ENCODE peak calls at places on chromosomes 2 and 18, in four cellular contexts. J, K, I and U are unnamed samples.

GRCh38 chr2:187117483-187117882 is 268.5 kb upstream of the ZSWIM2 start:
- DNase-seq in J (no peak), K (no peak), I (no peak), U (peak)

GRCh38 chr2:205769494-205769848 is 87.2 kb downstream of the NRP2 start:
- DNase-seq in J (no peak), K (no peak), I (no peak), U (no peak)

GRCh38 chr18:47983946-47984345 is 53.5 kb upstream of the SMAD2 start:
- DNase-seq in J (no peak), K (no peak), I (no peak), U (no peak)

GRCh38 chr2:121197369-121198091 is 87.5 kb downstream of the TFCP2L1 start:
- DNase-seq in J (no peak), K (no peak), I (no peak), U (no peak)

GRCh38 chr2:104841694-104842093 is 12.2 kb upstream of the POU3F3 start:
- DNase-seq in J (no peak), K (no peak), I (no peak), U (no peak)

GRCh38 chr18:55509631-55510372 is 78.2 kb downstream of the TCF4 start:
- DNase-seq in J (no peak), K (peak), I (no peak), U (peak)

GRCh38 chr18:75139226-75139911 is 69.6 kb downstream of the PTGR3 start:
- DNase-seq in J (no peak), K (no peak), I (no peak), U (no peak)

GRCh38 chr2:134301099-134301970 is 47.5 kb downstream of the MGAT5 start:
- DNase-seq in J (no peak), K (no peak), I (no peak), U (no peak)

GRCh38 chr2:131556998-131557397 is 29.3 kb downstream of the CCDC74A start:
- DNase-seq in J (peak), K (no peak), I (no peak), U (no peak)

GRCh38 chr2:98412751-98413445 is 31.8 kb upstream of the INPP4A start:
- DNase-seq in J (peak), K (peak), I (peak), U (peak)

GRCh38 chr18:73756256-73757091 is 391.2 kb downstream of the FBXO15 start:
- DNase-seq in J (no peak), K (no peak), I (no peak), U (no peak)

GRCh38 chr2:217326238-217327022 is 466.6 kb upstream of the TNP1 start:
- DNase-seq in J (peak), K (no peak), I (no peak), U (no peak)

GRCh38 chr2:74206180-74206688 is 7.8 kb downstream of the MTHFD2 start:
- DNase-seq in J (no peak), K (peak), I (peak), U (no peak)

GRCh38 chr18:13136056-13136688 is 82.4 kb upstream of the LDLRAD4 start:
- DNase-seq in J (no peak), K (no peak), I (no peak), U (no peak)

GRCh38 chr18:23684515-23685197 is 4.6 kb upstream of the LAMA3 start:
- DNase-seq in J (peak), K (no peak), I (no peak), U (no peak)

GRCh38 chr2:41966431-41966893 is 81.4 kb upstream of the PKDCC start:
- DNase-seq in J (peak), K (no peak), I (no peak), U (no peak)

GRCh38 chr2:37623971-37624897 is 47.2 kb downstream of the CDC42EP3 start:
- DNase-seq in J (no peak), K (peak), I (no peak), U (no peak)

GRCh38 chr2:37871453-37872191 is 53.5 kb upstream of the RMDN2 start:
- DNase-seq in J (no peak), K (no peak), I (no peak), U (no peak)

GRCh38 chr2:118056165-118056534 is 32.1 kb upstream of the INSIG2 start:
- DNase-seq in J (no peak), K (peak), I (no peak), U (no peak)

GRCh38 chr2:230643576-230644291 is 68.9 kb upstream of the CAB39 start:
- DNase-seq in J (no peak), K (no peak), I (no peak), U (no peak)

GRCh38 chr2:240595381-240596079 is 9.0 kb downstream of the CAPN10 start:
- DNase-seq in J (peak), K (no peak), I (peak), U (peak)

GRCh38 chr2:43171789-43172188 is 54.6 kb downstream of the ZFP36L2 start:
- DNase-seq in J (peak), K (no peak), I (peak), U (no peak)

GRCh38 chr2:104412384-104412783 is 441.5 kb upstream of the POU3F3 start:
- DNase-seq in J (peak), K (no peak), I (peak), U (peak)

GRCh38 chr2:30437809-30438548 is 9.1 kb upstream of the LCLAT1 start:
- DNase-seq in J (no peak), K (no peak), I (no peak), U (no peak)

GRCh38 chr2:139790807-139791206 is 1010.6 kb upstream of the NXPH2 start:
- DNase-seq in J (no peak), K (no peak), I (no peak), U (peak)

GRCh38 chr2:54456526-54457325 is 599 bp downstream of the SPTBN1 start:
- DNase-seq in J (peak), K (no peak), I (peak), U (peak)

GRCh38 chr2:240856151-240856980 is 12.3 kb upstream of the AGXT start:
- DNase-seq in J (peak), K (no peak), I (peak), U (peak)

GRCh38 chr2:117108741-117109267 is 705.7 kb upstream of the DDX18 start:
- DNase-seq in J (no peak), K (no peak), I (no peak), U (no peak)

GRCh38 chr2:36507408-36507812 is 90.6 kb downstream of the FEZ2 start:
- DNase-seq in J (peak), K (no peak), I (peak), U (peak)

GRCh38 chr2:79721966-79722365 is 209.1 kb downstream of the CTNNA2 start:
- DNase-seq in J (no peak), K (no peak), I (no peak), U (no peak)

GRCh38 chr2:228827056-228827455 is 444.0 kb downstream of the PID1 start:
- DNase-seq in J (no peak), K (no peak), I (no peak), U (no peak)

GRCh38 chr2:29573147-29573546 is 348.2 kb downstream of the ALK start:
- DNase-seq in J (no peak), K (no peak), I (no peak), U (no peak)

GRCh38 chr2:196652869-196653268 is 13.4 kb downstream of the CCDC150 start:
- DNase-seq in J (no peak), K (no peak), I (no peak), U (peak)

GRCh38 chr2:216733046-216733445 is 37.7 kb upstream of the IGFBP5 start:
- DNase-seq in J (no peak), K (no peak), I (no peak), U (no peak)

GRCh38 chr2:203549406-203549805 is 14.3 kb upstream of the RAPH1 start:
- DNase-seq in J (no peak), K (no peak), I (no peak), U (no peak)

GRCh38 chr2:169694894-169695260 is 608 bp downstream of the PHOSPHO2 start:
- DNase-seq in J (no peak), K (no peak), I (no peak), U (no peak)

GRCh38 chr2:8767324-8767723 is 70.1 kb downstream of the KIDINS220 start:
- DNase-seq in J (peak), K (no peak), I (no peak), U (no peak)

GRCh38 chr2:200619275-200619674 is 33.5 kb downstream of the AOX1 start:
- DNase-seq in J (no peak), K (no peak), I (no peak), U (no peak)

GRCh38 chr2:21317131-21317530 is 193.4 kb downstream of the TDRD15 start:
- DNase-seq in J (peak), K (no peak), I (peak), U (peak)

GRCh38 chr2:62624855-62625254 is 80.7 kb upstream of the EHBP1 start:
- DNase-seq in J (no peak), K (no peak), I (no peak), U (no peak)

GRCh38 chr18:44182363-44182762 is 498.3 kb upstream of the SETBP1 start:
- DNase-seq in J (no peak), K (no peak), I (no peak), U (no peak)

GRCh38 chr18:44178476-44178875 is 502.2 kb upstream of the SETBP1 start:
- DNase-seq in J (no peak), K (no peak), I (no peak), U (no peak)

GRCh38 chr18:44179693-44180092 is 501.0 kb upstream of the SETBP1 start:
- DNase-seq in J (no peak), K (no peak), I (no peak), U (no peak)

GRCh38 chr18:44180683-44181082 is 500.0 kb upstream of the SETBP1 start:
- DNase-seq in J (no peak), K (no peak), I (no peak), U (no peak)

DNA sequence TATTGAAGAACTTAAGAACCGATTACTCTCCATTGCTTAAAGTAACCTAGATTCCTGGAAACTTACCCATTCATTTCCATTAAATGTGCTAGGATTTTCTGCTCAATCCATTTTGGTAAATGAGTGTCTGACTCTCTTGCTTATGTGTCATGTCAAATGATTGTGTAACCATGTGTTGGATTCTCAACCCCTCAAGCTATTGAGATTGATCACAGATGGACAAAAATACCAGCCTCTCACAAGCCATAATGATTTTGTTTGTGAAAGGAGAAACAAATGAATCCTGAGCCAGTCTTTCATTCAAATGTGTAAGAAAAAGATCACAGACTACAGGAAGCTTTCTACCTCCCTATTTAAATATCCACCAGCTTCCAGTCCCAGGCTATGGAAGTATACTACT is 498.7 kb upstream of the SETBP1 start:
- DNase-seq in J (no peak), K (no peak), I (no peak), U (no peak)
- TF ChIP-seq CREB1 in J (no peak), K (no peak), I (no peak), U (no peak)

GRCh38 chr2:128425731-128426620 is 107.3 kb upstream of the HS6ST1 start:
- DNase-seq in J (no peak), K (no peak), I (no peak), U (no peak)
- TF ChIP-seq JUNB in J (no peak), K (no peak), I (no peak), U (no peak)

GRCh38 chr18:3593904-3594759 is 144.2 kb downstream of the TGIF1 start:
- DNase-seq in J (peak), K (peak), I (peak), U (peak)

GRCh38 chr18:3596324-3597158 is 146.6 kb downstream of the TGIF1 start:
- DNase-seq in J (peak), K (no peak), I (peak), U (no peak)

GRCh38 chr18:3593381-3593903 is 143.5 kb downstream of the TGIF1 start:
- DNase-seq in J (no peak), K (no peak), I (peak), U (peak)

GRCh38 chr18:3595282-3596273 is 145.6 kb downstream of the TGIF1 start:
- DNase-seq in J (peak), K (peak), I (no peak), U (no peak)

DNA sequence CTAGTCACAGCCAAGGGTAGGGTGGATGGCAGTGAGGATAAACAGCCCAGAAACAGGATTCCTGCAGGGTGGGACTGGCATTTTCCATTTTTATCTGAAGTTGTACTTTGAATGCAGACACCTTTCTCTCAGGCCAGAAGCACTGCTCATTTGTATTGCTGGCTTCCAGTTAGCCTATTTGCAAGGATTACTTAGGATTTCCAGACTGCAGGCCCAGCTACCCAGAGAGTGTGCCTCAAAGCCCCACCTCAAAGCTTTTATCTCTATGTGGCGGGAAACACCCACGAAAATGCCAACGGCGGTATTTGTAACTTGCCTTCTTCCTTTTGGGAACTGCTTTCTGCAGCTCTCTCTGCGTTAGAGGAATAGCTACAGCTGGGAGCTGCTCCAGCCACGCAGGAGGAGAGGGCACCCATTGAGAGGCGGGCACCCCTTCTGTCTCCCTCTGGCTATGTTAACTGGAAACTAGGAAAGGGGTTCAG is 144.8 kb downstream of the TGIF1 start:
- DNase-seq in J (peak), K (no peak), I (no peak), U (no peak)
- TF ChIP-seq CREB1 in J (peak), K (no peak), I (no peak), U (no peak)

GRCh38 chr2:25259744-25260124 is 82.0 kb downstream of the DNMT3A start:
- DNase-seq in J (no peak), K (no peak), I (no peak), U (peak)
- TF ChIP-seq JUNB in J (no peak), K (no peak), I (no peak), U (no peak)

GRCh38 chr2:15364561-15364960 is 196.6 kb downstream of the NBAS start:
- DNase-seq in J (no peak), K (no peak), I (no peak), U (no peak)
- TF ChIP-seq CREB1 in J (no peak), K (no peak), I (no peak), U (no peak)